ENCODE peak calls at places on chromosomes 13 and 19, in seven cellular contexts. One of them, this sample, is unnamed.
A peak's percentile ranks its signal among the peaks of the same experiment; 100 is the strongest.

GRCh38 chr13:39501711-39502324 is 101.2 kb downstream of the LHFPL6 start:
- DNase-seq in colonic mucosa: no peak
- DNase-seq in CD8-positive, alpha-beta T cell: no peak
- DNase-seq in Caco-2: peak; percentile 46
- DNase-seq in astrocyte of the cerebellum: peak; percentile 40
- DNase-seq in breast epithelium: no peak
- DNase-seq in upper lobe of left lung: peak; percentile 77
- DNase-seq in this sample: no peak

GRCh38 chr19:57964761-57965160 is 9.6 kb downstream of the C19orf18 start:
- DNase-seq in Caco-2: no peak
- DNase-seq in CD8-positive, alpha-beta T cell: no peak
- DNase-seq in upper lobe of left lung: no peak
- DNase-seq in colonic mucosa: no peak
- DNase-seq in breast epithelium: no peak
- DNase-seq in astrocyte of the cerebellum: no peak
- DNase-seq in this sample: no peak

GRCh38 chr19:29683009-29683408 is 17.7 kb downstream of the PLEKHF1 start:
- DNase-seq in upper lobe of left lung: no peak
- DNase-seq in colonic mucosa: no peak
- DNase-seq in Caco-2: no peak
- DNase-seq in breast epithelium: no peak
- DNase-seq in astrocyte of the cerebellum: no peak
- DNase-seq in CD8-positive, alpha-beta T cell: no peak
- DNase-seq in this sample: no peak

GRCh38 chr13:28624707-28625432 is 34.1 kb upstream of the POMP start:
- DNase-seq in Caco-2: no peak
- DNase-seq in colonic mucosa: no peak
- DNase-seq in upper lobe of left lung: no peak
- DNase-seq in CD8-positive, alpha-beta T cell: no peak
- DNase-seq in astrocyte of the cerebellum: no peak
- DNase-seq in breast epithelium: no peak
- DNase-seq in this sample: no peak

GRCh38 chr13:101211261-101211660 is 205.0 kb downstream of the NALCN start:
- DNase-seq in colonic mucosa: no peak
- DNase-seq in astrocyte of the cerebellum: no peak
- DNase-seq in CD8-positive, alpha-beta T cell: no peak
- DNase-seq in breast epithelium: no peak
- DNase-seq in upper lobe of left lung: no peak
- DNase-seq in Caco-2: no peak
- DNase-seq in this sample: no peak

GRCh38 chr19:7920520-7921301 is 573 bp downstream of the SNAPC2 start:
- DNase-seq in upper lobe of left lung: peak; percentile 100
- DNase-seq in astrocyte of the cerebellum: peak; percentile 91
- DNase-seq in colonic mucosa: peak; percentile 100
- DNase-seq in breast epithelium: peak; percentile 99
- DNase-seq in Caco-2: peak; percentile 96
- DNase-seq in CD8-positive, alpha-beta T cell: peak; percentile 99
- DNase-seq in this sample: peak; percentile 64

GRCh38 chr13:60396008-60396782 is 825 bp upstream of the TDRD3 start:
- DNase-seq in CD8-positive, alpha-beta T cell: peak; percentile 80
- DNase-seq in upper lobe of left lung: peak; percentile 93
- DNase-seq in astrocyte of the cerebellum: peak; percentile 70
- DNase-seq in Caco-2: peak; percentile 93
- DNase-seq in colonic mucosa: peak; percentile 93
- DNase-seq in breast epithelium: peak; percentile 80
- DNase-seq in this sample: peak; percentile 62

GRCh38 chr13:30331331-30331771 is 24.0 kb upstream of the KATNAL1 start:
- DNase-seq in CD8-positive, alpha-beta T cell: no peak
- DNase-seq in colonic mucosa: no peak
- DNase-seq in astrocyte of the cerebellum: no peak
- DNase-seq in Caco-2: no peak
- DNase-seq in breast epithelium: no peak
- DNase-seq in upper lobe of left lung: no peak
- DNase-seq in this sample: no peak

GRCh38 chr13:76825415-76825814 is 60.8 kb downstream of the KCTD12 start:
- DNase-seq in breast epithelium: no peak
- DNase-seq in astrocyte of the cerebellum: no peak
- DNase-seq in colonic mucosa: no peak
- DNase-seq in upper lobe of left lung: no peak
- DNase-seq in Caco-2: no peak
- DNase-seq in CD8-positive, alpha-beta T cell: no peak
- DNase-seq in this sample: no peak

GRCh38 chr19:37997911-37998344 is 90.9 kb downstream of the SIPA1L3 start:
- DNase-seq in colonic mucosa: no peak
- DNase-seq in CD8-positive, alpha-beta T cell: no peak
- DNase-seq in astrocyte of the cerebellum: peak; percentile 53
- DNase-seq in breast epithelium: no peak
- DNase-seq in Caco-2: no peak
- DNase-seq in upper lobe of left lung: no peak
- DNase-seq in this sample: peak; percentile 76

GRCh38 chr19:46298477-46299003 is 1.7 kb downstream of the HIF3A start:
- DNase-seq in breast epithelium: no peak
- DNase-seq in Caco-2: no peak
- DNase-seq in CD8-positive, alpha-beta T cell: no peak
- DNase-seq in upper lobe of left lung: peak; percentile 36
- DNase-seq in astrocyte of the cerebellum: no peak
- DNase-seq in colonic mucosa: no peak
- DNase-seq in this sample: no peak

GRCh38 chr19:46296722-46297431 is at the start of gene HIF3A:
- DNase-seq in astrocyte of the cerebellum: no peak
- DNase-seq in breast epithelium: no peak
- DNase-seq in CD8-positive, alpha-beta T cell: no peak
- DNase-seq in upper lobe of left lung: peak; percentile 87
- DNase-seq in Caco-2: no peak
- DNase-seq in colonic mucosa: peak; percentile 74
- DNase-seq in this sample: no peak

GRCh38 chr19:46299004-46299509 is 2.2 kb downstream of the HIF3A start:
- DNase-seq in Caco-2: no peak
- DNase-seq in upper lobe of left lung: peak; percentile 95
- DNase-seq in astrocyte of the cerebellum: peak; percentile 59
- DNase-seq in breast epithelium: peak; percentile 91
- DNase-seq in CD8-positive, alpha-beta T cell: no peak
- DNase-seq in colonic mucosa: peak; percentile 99
- DNase-seq in this sample: peak; percentile 59

GRCh38 chr19:46299695-46300094 is 2.9 kb downstream of the HIF3A start:
- DNase-seq in CD8-positive, alpha-beta T cell: no peak
- DNase-seq in upper lobe of left lung: peak; percentile 24
- DNase-seq in Caco-2: no peak
- DNase-seq in colonic mucosa: peak; percentile 44
- DNase-seq in breast epithelium: no peak
- DNase-seq in astrocyte of the cerebellum: no peak
- DNase-seq in this sample: no peak

DNA sequence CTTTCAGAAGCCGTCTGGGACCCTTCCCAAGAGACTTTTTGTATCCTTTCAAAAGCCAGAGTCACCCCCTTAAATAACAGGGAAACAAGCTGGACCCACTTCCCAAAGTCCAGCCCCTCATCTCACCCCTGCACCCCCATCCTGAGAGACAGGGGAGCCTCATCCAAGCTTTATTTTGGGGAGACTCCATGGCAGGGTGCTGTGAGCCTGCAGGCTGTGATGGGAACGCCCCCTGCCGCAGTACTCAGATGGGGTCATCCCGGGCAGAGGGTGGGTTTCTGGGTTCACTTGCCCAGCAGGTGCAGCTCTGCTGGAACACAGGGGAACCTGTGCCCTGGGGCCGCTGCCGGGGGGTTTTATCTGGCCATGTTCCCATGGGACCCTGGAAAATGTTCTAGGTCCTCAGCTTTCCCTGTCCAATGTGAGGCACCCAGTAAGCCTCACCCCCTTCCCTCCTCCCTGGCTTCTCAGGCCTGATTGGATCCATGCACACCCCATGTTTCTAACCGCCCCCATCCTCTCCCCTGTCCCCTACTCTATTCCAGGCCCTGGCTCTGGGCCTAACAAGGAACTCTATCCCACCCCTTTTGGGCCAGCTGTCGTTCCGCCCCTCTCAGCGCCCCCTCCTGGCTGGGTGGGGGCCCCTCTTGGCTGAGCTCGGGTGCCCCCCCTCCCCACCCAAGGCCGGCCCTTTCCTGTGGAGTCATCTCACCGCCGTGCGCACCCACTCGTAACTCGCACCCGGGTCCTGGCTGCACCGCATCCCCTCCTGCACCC is 1.0 kb downstream of the HIF3A start:
- DNase-seq in CD8-positive, alpha-beta T cell: no peak
- DNase-seq in upper lobe of left lung: peak; percentile 67
- DNase-seq in breast epithelium: peak; percentile 37
- DNase-seq in astrocyte of the cerebellum: no peak
- DNase-seq in Caco-2: no peak
- DNase-seq in colonic mucosa: peak; percentile 65
- DNase-seq in this sample: no peak
- H3K4me3 ChIP-seq in CD8-positive, alpha-beta T cell: no peak overlapping the region
- H3K4me3 ChIP-seq in upper lobe of left lung: peak overlapping the region; percentile 54
- H3K4me3 ChIP-seq in breast epithelium: peak overlapping the region; percentile 61
- H3K4me3 ChIP-seq in astrocyte of the cerebellum: no peak overlapping the region
- H3K4me3 ChIP-seq in Caco-2: no peak overlapping the region
- H3K4me3 ChIP-seq in colonic mucosa: peak overlapping the region; percentile 13
- H3K4me3 ChIP-seq in this sample: no peak overlapping the region

GRCh38 chr13:79405831-79406596 is at the start of gene RBM26:
- DNase-seq in CD8-positive, alpha-beta T cell: peak; percentile 95
- DNase-seq in breast epithelium: peak; percentile 87
- DNase-seq in colonic mucosa: peak; percentile 95
- DNase-seq in upper lobe of left lung: peak; percentile 90
- DNase-seq in astrocyte of the cerebellum: peak; percentile 92
- DNase-seq in Caco-2: peak; percentile 96
- DNase-seq in this sample: peak; percentile 78
- TF ChIP-seq CTCF in CD8-positive, alpha-beta T cell: peak; percentile 24
- TF ChIP-seq CTCF in breast epithelium: no peak
- TF ChIP-seq CTCF in colonic mucosa: no peak
- TF ChIP-seq CTCF in upper lobe of left lung: no peak
- TF ChIP-seq CTCF in astrocyte of the cerebellum: no peak
- TF ChIP-seq CTCF in Caco-2: no peak
- TF ChIP-seq CTCF in this sample: no peak

GRCh38 chr13:31755211-31755610 is 15.9 kb downstream of the RXFP2 start:
- DNase-seq in breast epithelium: no peak
- DNase-seq in CD8-positive, alpha-beta T cell: no peak
- DNase-seq in upper lobe of left lung: no peak
- DNase-seq in astrocyte of the cerebellum: no peak
- DNase-seq in colonic mucosa: no peak
- DNase-seq in Caco-2: no peak
- DNase-seq in this sample: no peak
- H3K4me3 ChIP-seq in breast epithelium: no peak overlapping the region
- H3K4me3 ChIP-seq in CD8-positive, alpha-beta T cell: no peak overlapping the region
- H3K4me3 ChIP-seq in upper lobe of left lung: no peak overlapping the region
- H3K4me3 ChIP-seq in astrocyte of the cerebellum: no peak overlapping the region
- H3K4me3 ChIP-seq in colonic mucosa: no peak overlapping the region
- H3K4me3 ChIP-seq in Caco-2: no peak overlapping the region
- H3K4me3 ChIP-seq in this sample: no peak overlapping the region

GRCh38 chr13:42533336-42533591 is 40.7 kb upstream of the TNFSF11 start:
- DNase-seq in upper lobe of left lung: no peak
- DNase-seq in colonic mucosa: no peak
- DNase-seq in CD8-positive, alpha-beta T cell: no peak
- DNase-seq in astrocyte of the cerebellum: no peak
- DNase-seq in breast epithelium: no peak
- DNase-seq in Caco-2: no peak
- DNase-seq in this sample: no peak

GRCh38 chr13:42539670-42540069 is 34.3 kb upstream of the TNFSF11 start:
- DNase-seq in CD8-positive, alpha-beta T cell: no peak
- DNase-seq in colonic mucosa: no peak
- DNase-seq in upper lobe of left lung: no peak
- DNase-seq in astrocyte of the cerebellum: no peak
- DNase-seq in breast epithelium: no peak
- DNase-seq in Caco-2: no peak
- DNase-seq in this sample: no peak

GRCh38 chr13:42538996-42539395 is 35.0 kb upstream of the TNFSF11 start:
- DNase-seq in astrocyte of the cerebellum: no peak
- DNase-seq in upper lobe of left lung: no peak
- DNase-seq in CD8-positive, alpha-beta T cell: no peak
- DNase-seq in colonic mucosa: no peak
- DNase-seq in breast epithelium: no peak
- DNase-seq in Caco-2: no peak
- DNase-seq in this sample: no peak

GRCh38 chr13:42532561-42533335 is 41.2 kb upstream of the TNFSF11 start:
- DNase-seq in CD8-positive, alpha-beta T cell: no peak
- DNase-seq in upper lobe of left lung: no peak
- DNase-seq in astrocyte of the cerebellum: no peak
- DNase-seq in breast epithelium: no peak
- DNase-seq in Caco-2: no peak
- DNase-seq in colonic mucosa: no peak
- DNase-seq in this sample: no peak

DNA sequence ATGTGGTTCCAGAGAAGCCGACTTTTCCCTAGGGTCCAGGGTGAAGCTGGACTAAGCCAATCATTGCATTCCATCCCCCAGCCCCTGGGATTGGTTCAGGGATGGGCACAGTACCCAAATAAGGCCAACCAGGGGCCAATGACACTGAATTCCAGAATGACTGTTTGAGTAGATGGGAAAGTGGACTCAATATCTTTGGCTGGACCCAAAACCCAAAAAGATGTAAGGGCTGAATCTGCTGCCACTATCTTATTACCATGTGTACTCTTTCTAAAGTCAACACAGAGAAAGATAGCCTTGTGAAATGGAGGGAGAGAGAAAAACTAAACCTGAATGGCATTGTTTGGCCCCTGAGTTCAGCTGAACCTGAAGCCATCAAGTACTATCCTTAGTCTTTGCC is 39.2 kb upstream of the TNFSF11 start:
- DNase-seq in colonic mucosa: no peak
- DNase-seq in upper lobe of left lung: no peak
- DNase-seq in Caco-2: no peak
- DNase-seq in breast epithelium: no peak
- DNase-seq in CD8-positive, alpha-beta T cell: no peak
- DNase-seq in astrocyte of the cerebellum: no peak
- DNase-seq in this sample: no peak
- TF ChIP-seq CTCF in colonic mucosa: no peak
- TF ChIP-seq CTCF in upper lobe of left lung: no peak
- TF ChIP-seq CTCF in Caco-2: no peak
- TF ChIP-seq CTCF in breast epithelium: no peak
- TF ChIP-seq CTCF in CD8-positive, alpha-beta T cell: no peak
- TF ChIP-seq CTCF in astrocyte of the cerebellum: no peak
- TF ChIP-seq CTCF in this sample: no peak

GRCh38 chr13:66693656-66694055 is 536.5 kb downstream of the PCDH9 start:
- DNase-seq in colonic mucosa: no peak
- DNase-seq in upper lobe of left lung: no peak
- DNase-seq in Caco-2: no peak
- DNase-seq in breast epithelium: no peak
- DNase-seq in CD8-positive, alpha-beta T cell: no peak
- DNase-seq in astrocyte of the cerebellum: no peak
- DNase-seq in this sample: no peak
- H3K4me3 ChIP-seq in colonic mucosa: no peak overlapping the region
- H3K4me3 ChIP-seq in upper lobe of left lung: no peak overlapping the region
- H3K4me3 ChIP-seq in Caco-2: no peak overlapping the region
- H3K4me3 ChIP-seq in breast epithelium: no peak overlapping the region
- H3K4me3 ChIP-seq in CD8-positive, alpha-beta T cell: no peak overlapping the region
- H3K4me3 ChIP-seq in astrocyte of the cerebellum: no peak overlapping the region
- H3K4me3 ChIP-seq in this sample: no peak overlapping the region

GRCh38 chr13:70960841-70961443 is 852.7 kb upstream of the KLHL1 start:
- DNase-seq in upper lobe of left lung: no peak
- DNase-seq in colonic mucosa: no peak
- DNase-seq in CD8-positive, alpha-beta T cell: no peak
- DNase-seq in breast epithelium: no peak
- DNase-seq in Caco-2: no peak
- DNase-seq in astrocyte of the cerebellum: peak; percentile 42
- DNase-seq in this sample: peak; percentile 7

GRCh38 chr13:70959376-70959775 is 851.1 kb upstream of the KLHL1 start:
- DNase-seq in colonic mucosa: no peak
- DNase-seq in astrocyte of the cerebellum: no peak
- DNase-seq in breast epithelium: no peak
- DNase-seq in CD8-positive, alpha-beta T cell: no peak
- DNase-seq in Caco-2: no peak
- DNase-seq in upper lobe of left lung: no peak
- DNase-seq in this sample: no peak

GRCh38 chr13:70967564-70967963 is 859.3 kb upstream of the KLHL1 start:
- DNase-seq in breast epithelium: no peak
- DNase-seq in astrocyte of the cerebellum: no peak
- DNase-seq in Caco-2: no peak
- DNase-seq in CD8-positive, alpha-beta T cell: no peak
- DNase-seq in colonic mucosa: no peak
- DNase-seq in upper lobe of left lung: no peak
- DNase-seq in this sample: no peak

GRCh38 chr13:70964124-70964523 is 855.9 kb upstream of the KLHL1 start:
- DNase-seq in CD8-positive, alpha-beta T cell: no peak
- DNase-seq in upper lobe of left lung: no peak
- DNase-seq in astrocyte of the cerebellum: no peak
- DNase-seq in breast epithelium: no peak
- DNase-seq in colonic mucosa: no peak
- DNase-seq in Caco-2: no peak
- DNase-seq in this sample: no peak
- TF ChIP-seq CTCF in CD8-positive, alpha-beta T cell: no peak
- TF ChIP-seq CTCF in upper lobe of left lung: no peak
- TF ChIP-seq CTCF in astrocyte of the cerebellum: no peak
- TF ChIP-seq CTCF in breast epithelium: no peak
- TF ChIP-seq CTCF in colonic mucosa: no peak
- TF ChIP-seq CTCF in Caco-2: peak; percentile 11
- TF ChIP-seq CTCF in this sample: peak; percentile 28